ENCODE peak calls at places on chromosomes 13 and 19, in four cellular contexts. R, N, B and G are unnamed samples.
A peak's percentile ranks its signal among the peaks of the same experiment; 100 is the strongest.

GRCh38 chr19:17419154-17419490 is 725 bp upstream of the MVB12A start:
- DNase-seq in R (no peak), B (no peak), N (no peak), G (no peak)

GRCh38 chr13:110680852-110681251 is 25.1 kb downstream of the CARS2 start:
- DNase-seq in B (no peak), N (peak; percentile 24), R (no peak), G (no peak)

GRCh38 chr13:99442273-99442895 is 58.9 kb upstream of the TM9SF2 start:
- DNase-seq in B (no peak), R (no peak), N (peak; percentile 74), G (no peak)

GRCh38 chr13:101521371-101521770 is 68.9 kb downstream of the ITGBL1 start:
- DNase-seq in N (no peak), R (no peak), B (no peak), G (no peak)

GRCh38 chr19:28642787-28643186 is 570.2 kb downstream of the UQCRFS1 start:
- DNase-seq in N (no peak), B (no peak), R (no peak), G (no peak)

GRCh38 chr19:30695171-30695875 is 323.1 kb downstream of the ZNF536 start:
- DNase-seq in R (no peak), B (no peak), N (no peak), G (no peak)

GRCh38 chr13:44416297-44416696 is 42.7 kb downstream of the SERP2 start:
- DNase-seq in R (no peak), N (no peak), B (no peak), G (no peak)

GRCh38 chr13:44573790-44574465 is 2.2 kb downstream of the TSC22D1 start:
- DNase-seq in R (no peak), N (peak; percentile 23), B (peak; percentile 39), G (no peak)

GRCh38 chr19:47781590-47782318 is 3.3 kb downstream of the SELENOW start:
- DNase-seq in N (no peak), B (no peak), R (peak; percentile 57), G (no peak)

GRCh38 chr13:53237696-53238095 is 209.1 kb downstream of the OLFM4 start:
- DNase-seq in B (no peak), R (no peak), N (no peak), G (no peak)

GRCh38 chr13:39505151-39505550 is 97.8 kb downstream of the LHFPL6 start:
- DNase-seq in R (no peak), B (no peak), N (no peak), G (no peak)

GRCh38 chr19:4902796-4903195 is at the start of gene ARRDC5:
- DNase-seq in B (no peak), R (no peak), N (no peak), G (no peak)

GRCh38 chr13:77952737-77953136 is 34.1 kb upstream of the EDNRB start:
- DNase-seq in B (no peak), N (no peak), R (no peak), G (no peak)

GRCh38 chr13:88857256-88857655 is 1186.1 kb downstream of the SLITRK5 start:
- DNase-seq in B (no peak), R (no peak), N (no peak), G (no peak)

GRCh38 chr19:23527797-23528196 is 132.5 kb upstream of the ZNF91 start:
- DNase-seq in N (no peak), R (no peak), B (no peak), G (no peak)

GRCh38 chr19:32458500-32459123 is 53.0 kb downstream of the DPY19L3 start:
- DNase-seq in B (no peak), R (no peak), N (peak; percentile 71), G (no peak)

GRCh38 chr13:94454906-94455305 is 24.6 kb downstream of the DCT start:
- DNase-seq in N (no peak), B (no peak), R (no peak), G (no peak)

GRCh38 chr19:49413348-49413747 is 9.9 kb downstream of the PTH2 start:
- DNase-seq in R (peak; percentile 37), B (no peak), N (no peak), G (no peak)

GRCh38 chr19:49150106-49150943 is 4.9 kb downstream of the HRC start:
- DNase-seq in N (peak; percentile 44), R (peak; percentile 89), B (peak; percentile 74), G (no peak)

GRCh38 chr13:39481493-39481892 is 121.5 kb downstream of the LHFPL6 start:
- DNase-seq in R (no peak), B (no peak), N (no peak), G (no peak)

GRCh38 chr13:41127746-41128145 is 4.9 kb downstream of the KBTBD6 start:
- DNase-seq in B (no peak), N (no peak), R (no peak), G (no peak)

GRCh38 chr19:39212377-39212742 is 8.3 kb upstream of the SYCN start:
- DNase-seq in N (peak; percentile 63), B (no peak), R (no peak), G (no peak)

GRCh38 chr19:51386882-51387520 is 773 bp downstream of the LIM2 start:
- DNase-seq in B (no peak), N (no peak), R (no peak), G (no peak)

GRCh38 chr19:15701757-15702589 is 25.9 kb upstream of the OR10H2 start:
- DNase-seq in B (no peak), N (no peak), R (no peak), G (no peak)

GRCh38 chr19:18284710-18285430 is 3.4 kb upstream of the JUND start:
- DNase-seq in B (no peak), R (no peak), N (peak; percentile 81), G (no peak)

GRCh38 chr13:80100636-80101035 is 240.3 kb downstream of the SPRY2 start:
- DNase-seq in R (no peak), N (no peak), B (peak; percentile 73), G (peak; percentile 72)

GRCh38 chr19:30403583-30403982 is 31.4 kb downstream of the ZNF536 start:
- DNase-seq in B (no peak), R (no peak), N (no peak), G (no peak)

GRCh38 chr13:98677398-98677797 is 75.1 kb downstream of the SLC15A1 start:
- DNase-seq in N (no peak), B (no peak), R (no peak), G (peak; percentile 69)

GRCh38 chr19:39426170-39426569 is 9.6 kb downstream of the RPS16 start:
- DNase-seq in N (no peak), B (no peak), R (no peak), G (no peak)

GRCh38 chr13:48828962-48829405 is 146.7 kb upstream of the FNDC3A start:
- DNase-seq in R (no peak), N (no peak), B (no peak), G (no peak)

GRCh38 chr19:46218160-46218559 is 11.4 kb upstream of the IGFL1 start:
- DNase-seq in N (peak; percentile 28), B (no peak), R (no peak), G (no peak)

GRCh38 chr19:11507370-11508078 is 1.9 kb upstream of the ZNF653 start:
- DNase-seq in R (no peak), B (no peak), N (no peak), G (no peak)

GRCh38 chr13:52812941-52813340 is 35.5 kb downstream of the PCDH8 start:
- DNase-seq in B (no peak), R (no peak), N (no peak), G (no peak)

GRCh38 chr19:8304841-8305621 is 3.1 kb downstream of the CD320 start:
- DNase-seq in R (peak; percentile 21), N (no peak), B (no peak), G (no peak)

DNA sequence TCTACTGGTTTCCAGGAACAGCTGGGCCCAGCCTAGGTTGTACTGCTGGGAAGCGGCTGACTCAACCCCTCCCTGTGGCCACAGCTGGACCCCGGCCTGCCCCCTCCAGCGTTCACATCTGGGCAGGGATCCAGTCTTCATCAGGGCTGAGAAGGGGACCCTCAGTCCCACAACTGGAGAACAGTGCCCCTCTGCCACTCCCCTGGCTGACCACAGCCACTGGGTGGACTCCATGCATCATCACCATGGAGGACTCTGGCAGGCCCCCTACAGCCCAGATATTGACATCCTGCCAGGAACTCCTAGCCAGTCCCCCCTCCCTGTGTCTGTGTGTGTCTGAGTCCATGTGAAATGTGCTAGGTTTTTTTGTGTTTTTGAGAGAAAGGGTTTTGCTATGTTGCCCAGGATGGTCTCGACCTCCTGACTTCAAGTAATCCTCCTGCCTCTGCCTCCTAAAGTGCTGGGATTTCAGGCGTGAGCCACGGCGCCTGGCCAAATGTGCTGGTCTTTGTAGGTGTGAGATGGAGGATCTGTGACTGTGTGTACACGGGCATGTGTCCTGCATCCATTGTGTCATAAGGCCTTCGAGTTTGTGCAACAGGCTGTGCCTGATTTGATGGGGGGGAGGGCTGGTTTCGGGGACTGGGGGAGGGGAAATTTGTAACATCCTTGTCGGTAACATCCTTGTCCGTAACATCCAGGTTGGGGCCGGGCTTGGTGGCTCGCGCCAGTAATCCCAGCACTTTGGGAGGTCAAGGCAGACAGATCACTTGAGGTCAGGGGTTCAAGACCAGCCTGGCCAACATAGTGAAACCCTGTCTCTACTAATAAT is 4.0 kb upstream of the HOOK2 start:
- DNase-seq in B (peak; percentile 67), N (no peak), R (peak; percentile 74), G (no peak)
- H3K4me3 ChIP-seq in B (peak overlapping the region; percentile 58), N (no peak overlapping the region), R (peak overlapping the region; percentile 71), G (peak overlapping the region; percentile 67)

DNA sequence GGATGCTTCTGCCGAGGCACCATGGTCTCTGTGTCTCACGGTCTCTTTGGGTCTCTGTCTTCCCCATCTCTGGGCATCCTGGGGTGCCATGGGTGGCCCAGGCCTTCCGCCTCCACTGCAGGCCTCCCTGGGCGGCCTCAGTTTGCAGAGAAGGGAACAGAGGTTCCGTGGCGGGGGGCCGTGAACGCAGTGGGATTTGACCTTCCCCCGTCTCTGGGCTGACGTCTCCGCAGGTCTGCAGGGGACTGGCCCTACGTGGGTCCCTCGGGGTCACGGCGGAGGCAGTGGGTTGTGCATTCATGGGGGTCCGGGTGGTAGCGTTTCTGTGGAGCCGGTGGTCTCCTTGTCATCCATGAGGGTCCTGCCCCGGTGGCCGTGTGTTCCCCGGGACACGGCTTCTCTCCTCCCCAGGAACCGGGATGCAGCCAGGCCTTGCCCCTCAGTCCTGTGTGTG is 4.6 kb downstream of the EFNA2 start:
- DNase-seq in B (no peak), R (no peak), N (no peak), G (no peak)
- H3K4me3 ChIP-seq in B (no peak overlapping the region), R (no peak overlapping the region), N (no peak overlapping the region), G (no peak overlapping the region)

GRCh38 chr19:41987141-41987860 is 6.7 kb downstream of the ATP1A3 start:
- DNase-seq in B (no peak), N (no peak), R (no peak), G (no peak)
- H3K4me3 ChIP-seq in B (no peak overlapping the region), N (no peak overlapping the region), R (no peak overlapping the region), G (no peak overlapping the region)

GRCh38 chr19:3455960-3456601 is 24.2 kb downstream of the SMIM24 start:
- DNase-seq in B (no peak), N (no peak), R (no peak), G (no peak)

GRCh38 chr19:3455393-3455955 is 24.9 kb downstream of the SMIM24 start:
- DNase-seq in B (no peak), N (no peak), R (no peak), G (no peak)

GRCh38 chr19:3458229-3458555 is 22.1 kb downstream of the SMIM24 start:
- DNase-seq in R (no peak), N (no peak), B (no peak), G (no peak)

GRCh38 chr19:3457531-3458228 is 22.6 kb downstream of the SMIM24 start:
- DNase-seq in R (peak; percentile 55), N (no peak), B (no peak), G (no peak)

GRCh38 chr19:3456925-3457530 is 23.3 kb downstream of the SMIM24 start:
- DNase-seq in N (no peak), R (no peak), B (no peak), G (no peak)
- H3K4me3 ChIP-seq in N (no peak overlapping the region), R (no peak overlapping the region), B (no peak overlapping the region), G (no peak overlapping the region)